ENCODE peak calls at places on chromosome 11, in four cellular contexts. K is upper lobe of right lung, A is right lobe of liver, D is H1. L is an unnamed sample.

GRCh38 chr11:111000400-111001090 is 245.0 kb upstream of the POU2AF2 start:
- DNase-seq in K (no peak), D (no peak), A (no peak), L (no peak)

GRCh38 chr11:94028436-94028835 is 7.3 kb downstream of the HEPHL1 start:
- DNase-seq in K (no peak), D (no peak), A (no peak), L (no peak)

GRCh38 chr11:34366522-34366921 is 8.7 kb upstream of the ABTB2 start:
- DNase-seq in K (no peak), A (no peak), D (no peak), L (no peak)

GRCh38 chr11:36409152-36409713 is 100.8 kb downstream of the TRAF6 start:
- DNase-seq in A (no peak), D (no peak), K (no peak), L (no peak)

GRCh38 chr11:126636911-126637799 is 281.7 kb downstream of the ST3GAL4 start:
- DNase-seq in A (no peak), K (no peak), D (no peak), L (no peak)

GRCh38 chr11:83641511-83641910 is 355.3 kb upstream of the CCDC90B start:
- DNase-seq in D (no peak), A (no peak), K (no peak), L (no peak)

GRCh38 chr11:44860967-44861828 is 89.5 kb downstream of the TP53I11 start:
- DNase-seq in D (no peak), K (no peak), A (no peak), L (no peak)

GRCh38 chr11:91761406-91762027 is 463.1 kb upstream of the FAT3 start:
- DNase-seq in K (no peak), D (no peak), A (no peak), L (no peak)

GRCh38 chr11:34027516-34028406 is 23.8 kb upstream of the CAPRIN1 start:
- DNase-seq in D (no peak), K (no peak), A (peak; percentile 75), L (no peak)

GRCh38 chr11:108235192-108235591 is 12.3 kb downstream of the ATM start:
- DNase-seq in A (no peak), D (no peak), K (no peak), L (no peak)

GRCh38 chr11:104338186-104338585 is 174.2 kb upstream of the PDGFD start:
- DNase-seq in D (no peak), K (no peak), A (no peak), L (no peak)

GRCh38 chr11:72190581-72191205 is 1.2 kb upstream of the FOLR1 start:
- DNase-seq in A (no peak), D (no peak), K (no peak), L (no peak)

GRCh38 chr11:86947541-86947940 is 7.7 kb downstream of the FZD4 start:
- DNase-seq in K (no peak), D (no peak), A (no peak), L (no peak)

GRCh38 chr11:5038336-5038735 is 8.0 kb upstream of the OR52J3 start:
- DNase-seq in A (no peak), K (no peak), D (no peak), L (no peak)

GRCh38 chr11:3642071-3642951 is 519 bp upstream of the ART5 start:
- DNase-seq in D (peak; percentile 88), K (peak; percentile 92), A (peak; percentile 85), L (no peak)

GRCh38 chr11:86374586-86374985 is at the start of gene CCDC81:
- DNase-seq in K (no peak), A (peak; percentile 46), D (peak; percentile 49), L (no peak)

DNA sequence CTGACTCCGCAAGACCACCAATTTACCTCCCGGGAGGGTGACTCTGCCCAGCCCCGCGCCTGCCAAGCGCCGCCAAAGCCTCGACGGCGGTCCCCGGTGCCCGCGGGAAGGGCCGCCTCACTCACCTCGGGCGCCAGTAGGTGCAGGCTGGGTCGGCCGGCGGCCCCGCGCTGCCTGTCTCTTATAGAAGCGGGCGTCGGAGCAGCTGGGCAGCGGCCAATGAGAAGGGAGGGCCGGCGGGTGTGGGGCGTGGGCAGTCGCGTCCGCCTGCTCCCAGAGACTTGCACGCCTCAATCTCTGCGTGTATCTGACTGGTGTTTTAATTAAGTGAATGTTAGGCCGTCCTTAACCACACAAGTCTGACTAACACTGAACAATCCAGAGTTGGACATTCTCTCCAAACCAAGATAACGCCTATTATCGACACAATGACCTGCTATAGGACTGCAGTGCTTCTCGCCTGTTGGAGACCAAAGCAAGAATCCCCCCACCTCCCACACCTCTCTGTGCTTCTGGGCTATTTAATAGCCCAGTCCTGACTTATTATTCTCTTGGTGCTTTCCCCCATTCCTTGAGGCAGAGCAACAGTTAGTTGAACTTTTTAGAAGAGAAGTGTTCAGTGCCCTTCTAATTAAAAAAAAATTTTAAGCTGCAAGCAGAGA is at the start of gene TPH1:
- DNase-seq in K (peak; percentile 79), A (peak; percentile 54), D (peak; percentile 3), L (no peak)
- H3K4me3 ChIP-seq in K (no peak within 1 kb of the TSS), A (no peak within 1 kb of the TSS), D (peak within 1 kb of the TSS; percentile 21), L (peak within 1 kb of the TSS; percentile 27)

GRCh38 chr11:114132944-114133394 is 73.5 kb downstream of the ZBTB16 start:
- DNase-seq in D (no peak), K (no peak), A (no peak), L (no peak)

GRCh38 chr11:114133548-114134329 is 74.2 kb downstream of the ZBTB16 start:
- DNase-seq in A (no peak), D (no peak), K (no peak), L (no peak)

GRCh38 chr11:114134870-114135269 is 75.4 kb downstream of the ZBTB16 start:
- DNase-seq in A (no peak), D (no peak), K (no peak), L (no peak)

GRCh38 chr11:114131366-114131963 is 72.0 kb downstream of the ZBTB16 start:
- DNase-seq in D (no peak), K (no peak), A (no peak), L (no peak)

DNA sequence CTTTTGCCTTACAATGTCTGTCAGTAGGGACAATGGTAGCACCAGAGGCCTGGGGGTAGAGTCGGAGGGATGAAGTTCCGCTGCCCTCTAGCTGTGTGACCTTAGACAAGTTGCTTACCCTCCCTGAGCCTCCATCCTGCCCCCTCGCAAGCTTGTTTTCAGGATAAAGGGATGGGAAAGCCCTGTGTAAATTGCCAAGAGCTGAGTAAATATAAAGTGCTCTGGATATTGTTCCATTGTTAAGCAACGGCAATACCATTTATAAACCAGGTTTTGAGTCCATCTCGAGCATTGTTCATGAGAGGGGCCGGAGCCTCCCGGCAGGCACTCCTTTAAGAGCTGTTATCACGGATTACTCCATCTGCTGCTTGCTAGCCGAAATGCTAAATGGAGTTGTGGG is 72.9 kb downstream of the ZBTB16 start:
- DNase-seq in A (no peak), K (no peak), D (no peak), L (no peak)
- H3K4me1 ChIP-seq in A (peaks cover 91% of the 10 kb centered on the region), K (peaks cover 100% of the 10 kb centered on the region), D (peaks cover 6% of the 10 kb centered on the region), L (peaks cover 100% of the 10 kb centered on the region)

DNA sequence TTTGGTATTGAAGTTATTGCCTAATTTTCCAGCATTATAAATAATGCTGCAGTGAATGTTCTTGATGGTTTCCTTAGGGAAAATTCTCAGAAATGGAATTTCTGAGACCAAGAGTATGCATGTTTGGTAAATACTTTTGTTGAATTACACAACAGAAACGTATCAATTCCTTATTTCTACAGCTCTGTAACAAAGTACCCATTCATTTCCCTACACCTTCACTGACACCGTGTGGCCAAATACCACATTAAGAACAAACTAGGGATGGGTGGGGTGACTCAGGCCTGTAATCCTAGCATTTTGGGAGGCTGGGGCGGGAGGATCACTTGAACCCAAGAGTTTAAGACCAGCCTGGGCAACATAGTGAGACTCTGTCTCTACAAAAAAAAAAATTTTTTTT is 21.8 kb downstream of the MCAM start:
- DNase-seq in A (no peak), D (no peak), K (no peak), L (no peak)
- TF ChIP-seq CTCF in A (no peak), D (no peak), K (no peak), L (no peak)

GRCh38 chr11:130737866-130738431 is 178.3 kb downstream of the SNX19 start:
- DNase-seq in K (no peak), D (no peak), A (no peak), L (no peak)
- H3K4me3 ChIP-seq in K (no peak overlapping the region), D (no peak overlapping the region), A (no peak overlapping the region), L (no peak overlapping the region)

L was measured in esophagus squamous epithelium.